ENCODE peak calls at places on chromosomes 3 and 15, in eight cellular contexts. Q, O, C, N, E, W, U and F are unnamed samples.

GRCh38 chr3:49454457-49454856 is 15.6 kb upstream of the DAG1 start:
- DNase-seq in U (no peak), E (no peak), W (no peak), N (no peak), O (no peak), Q (peak), C (no peak), F (no peak)

GRCh38 chr3:58414538-58415197 is 19.0 kb downstream of the PDHB start:
- DNase-seq in U (no peak), Q (peak), W (peak), E (no peak), C (no peak), O (no peak), N (peak), F (no peak)

GRCh38 chr3:12993022-12993622 is 80.1 kb downstream of the IQSEC1 start:
- DNase-seq in C (no peak), W (peak), U (no peak), O (no peak), N (peak), Q (peak), E (no peak), F (no peak)

GRCh38 chr3:142523921-142524566 is 54.5 kb downstream of the ATR start:
- DNase-seq in W (no peak), C (no peak), O (no peak), U (no peak), N (no peak), E (no peak), Q (peak), F (no peak)

GRCh38 chr3:20040476-20041196 is 390 bp downstream of the KAT2B start:
- DNase-seq in Q (peak), N (peak), W (peak), O (peak), E (peak), C (no peak), U (peak), F (no peak)

GRCh38 chr3:116552261-116552660 is 107.0 kb upstream of the LSAMP start:
- DNase-seq in Q (peak), N (no peak), W (no peak), U (no peak), E (no peak), C (no peak), O (no peak), F (no peak)

GRCh38 chr3:177893321-177893720 is 642.9 kb upstream of the KCNMB2 start:
- DNase-seq in N (no peak), C (no peak), E (no peak), U (no peak), Q (no peak), O (no peak), W (peak), F (no peak)

GRCh38 chr3:17313746-17314145 is 428.7 kb downstream of the TBC1D5 start:
- DNase-seq in W (no peak), U (no peak), N (no peak), Q (no peak), C (no peak), E (no peak), O (no peak), F (no peak)

GRCh38 chr3:107235193-107235922 is 141.9 kb upstream of the CCDC54 start:
- DNase-seq in O (no peak), U (no peak), W (peak), Q (no peak), C (no peak), N (no peak), E (no peak), F (no peak)

GRCh38 chr15:101133751-101134261 is 118.0 kb downstream of the CHSY1 start:
- DNase-seq in W (no peak), E (no peak), N (no peak), O (no peak), C (no peak), Q (no peak), U (no peak), F (no peak)

GRCh38 chr15:77611767-77612166 is 20.9 kb downstream of the LINGO1 start:
- DNase-seq in O (no peak), N (peak), C (no peak), W (no peak), E (no peak), U (no peak), Q (no peak), F (no peak)

GRCh38 chr3:160126761-160127160 is 98.5 kb upstream of the C3orf80 start:
- DNase-seq in N (no peak), O (no peak), Q (no peak), U (no peak), C (no peak), W (no peak), E (no peak), F (no peak)

GRCh38 chr15:68385240-68385561 is 46.8 kb downstream of the ITGA11 start:
- DNase-seq in Q (no peak), E (peak), N (peak), U (peak), O (no peak), W (no peak), C (no peak), F (no peak)

GRCh38 chr15:57696146-57696545 is 10.4 kb upstream of the POLR2M start:
- DNase-seq in O (no peak), U (no peak), W (no peak), N (no peak), Q (no peak), E (no peak), C (no peak), F (no peak)

GRCh38 chr3:5186854-5187151 is 704 bp upstream of the EDEM1 start:
- DNase-seq in E (no peak), C (no peak), U (no peak), Q (peak), N (no peak), W (peak), O (no peak), F (no peak)

GRCh38 chr3:125157183-125157582 is 55.4 kb downstream of the SLC12A8 start:
- DNase-seq in Q (no peak), U (no peak), W (no peak), C (no peak), O (no peak), N (no peak), E (no peak), F (no peak)

GRCh38 chr3:153960701-153961100 is 160.5 kb upstream of the ARHGEF26 start:
- DNase-seq in Q (no peak), U (no peak), C (no peak), E (no peak), O (no peak), N (no peak), W (no peak), F (no peak)

GRCh38 chr15:96947830-96948229 is 617.3 kb downstream of the NR2F2 start:
- DNase-seq in C (no peak), O (no peak), E (no peak), W (no peak), Q (peak), U (no peak), N (no peak), F (no peak)

GRCh38 chr3:187979543-187979942 is 174.4 kb upstream of the LPP start:
- DNase-seq in U (no peak), C (no peak), O (no peak), W (no peak), N (no peak), Q (no peak), E (no peak), F (no peak)

DNA sequence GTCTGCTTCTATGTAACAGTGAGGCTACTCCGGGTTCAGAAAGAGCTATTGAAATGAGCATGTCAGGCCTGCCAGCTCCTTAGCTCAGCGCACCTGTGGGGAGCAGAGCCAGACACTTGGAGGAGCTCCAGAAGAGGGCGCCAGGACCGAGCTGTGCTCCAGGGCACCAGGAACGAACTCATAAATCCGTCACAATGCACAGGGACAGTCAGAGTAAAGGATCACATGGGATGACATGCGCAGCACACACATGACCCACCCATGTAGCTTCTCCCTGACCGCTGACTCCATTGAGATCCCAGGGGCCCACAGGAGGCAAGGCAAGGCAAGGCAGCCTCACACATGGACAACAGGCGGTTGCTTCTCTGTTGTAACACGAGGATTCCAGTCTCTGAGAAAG is 26.0 kb upstream of the GNB5 start:
- DNase-seq in W (no peak), E (no peak), U (peak), Q (peak), O (peak), C (no peak), N (peak), F (no peak)
- TF ChIP-seq CTCF in W (no peak), E (no peak), U (no peak), Q (no peak), O (no peak), C (no peak), N (no peak), F (no peak)

GRCh38 chr3:69690-70089 is 126.9 kb upstream of the CHL1 start:
- DNase-seq in W (no peak), C (no peak), Q (no peak), N (no peak), U (no peak), O (no peak), E (no peak), F (no peak)
- H3K4me3 ChIP-seq in W (no peak), C (no peak), Q (no peak), N (no peak), U (no peak), O (no peak), E (no peak), F (no peak)

GRCh38 chr3:112974178-112974517 is 755 bp downstream of the CD200R1 start:
- DNase-seq in C (no peak), Q (no peak), O (no peak), W (no peak), E (no peak), N (no peak), U (no peak), F (no peak)
- TF ChIP-seq CTCF in C (no peak), Q (no peak), O (no peak), W (no peak), E (no peak), N (no peak), U (no peak), F (no peak)

GRCh38 chr3:46812237-46812791 is 50.9 kb downstream of the MYL3 start:
- DNase-seq in E (peak), Q (peak), C (no peak), W (peak), O (peak), U (peak), N (peak), F (no peak)
- H3K4me3 ChIP-seq in E (peak), Q (no peak), C (peak), W (peak), O (peak), U (no peak), N (peak), F (no peak)

DNA sequence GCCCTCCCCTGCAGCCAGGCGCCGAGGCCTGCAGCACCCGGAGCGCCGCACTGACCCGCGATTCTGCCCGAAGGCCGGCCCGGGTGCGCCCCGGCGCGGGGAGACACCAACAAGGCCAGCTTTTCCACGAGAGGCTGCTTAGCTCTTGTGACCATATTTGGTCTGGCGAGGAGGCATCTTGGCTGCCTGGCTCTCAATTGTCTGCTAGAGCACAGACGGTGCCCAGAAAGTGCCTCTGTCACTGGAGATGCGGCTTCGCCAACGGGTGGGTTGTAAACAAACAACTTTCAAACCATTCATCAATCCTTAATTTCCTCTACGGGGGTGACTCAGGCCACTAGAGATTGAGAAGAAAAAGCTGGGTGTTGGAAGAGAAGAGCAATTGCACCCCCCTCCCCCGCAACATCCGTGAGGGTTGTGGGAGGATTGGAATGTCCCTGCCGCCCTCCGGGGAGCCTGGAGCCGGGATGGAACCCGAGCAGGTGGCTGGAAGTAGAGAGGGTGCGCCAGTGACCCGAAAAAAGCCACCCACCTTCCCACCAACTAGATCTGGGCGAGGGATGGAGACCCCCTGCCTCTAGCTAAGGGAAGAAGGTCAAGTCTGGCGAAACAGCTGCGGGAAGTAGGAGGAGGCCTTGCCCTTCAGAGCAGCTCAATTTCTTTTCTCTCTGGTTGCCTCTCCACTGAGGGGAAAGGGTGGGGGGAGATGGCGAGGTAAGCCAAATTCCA is 783 bp upstream of the WWTR1 start:
- DNase-seq in O (peak), Q (peak), W (peak), U (peak), E (peak), C (peak), N (peak), F (no peak)
- TF ChIP-seq CTCF in O (no peak), Q (peak), W (no peak), U (no peak), E (peak), C (peak), N (no peak), F (no peak)

GRCh38 chr3:123818324-123818920 is 65.7 kb downstream of the MYLK start:
- DNase-seq in W (no peak), O (no peak), U (no peak), Q (no peak), N (no peak), E (no peak), C (no peak), F (no peak)

GRCh38 chr3:123818921-123819429 is 65.2 kb downstream of the MYLK start:
- DNase-seq in O (no peak), U (no peak), N (no peak), W (peak), Q (no peak), C (no peak), E (no peak), F (no peak)

GRCh38 chr3:123817413-123817812 is 66.7 kb downstream of the MYLK start:
- DNase-seq in N (no peak), U (no peak), C (no peak), Q (no peak), W (no peak), E (no peak), O (no peak), F (no peak)

GRCh38 chr3:123821920-123822319 is 62.2 kb downstream of the MYLK start:
- DNase-seq in O (no peak), U (no peak), N (no peak), W (no peak), Q (no peak), E (no peak), C (no peak), F (no peak)

DNA sequence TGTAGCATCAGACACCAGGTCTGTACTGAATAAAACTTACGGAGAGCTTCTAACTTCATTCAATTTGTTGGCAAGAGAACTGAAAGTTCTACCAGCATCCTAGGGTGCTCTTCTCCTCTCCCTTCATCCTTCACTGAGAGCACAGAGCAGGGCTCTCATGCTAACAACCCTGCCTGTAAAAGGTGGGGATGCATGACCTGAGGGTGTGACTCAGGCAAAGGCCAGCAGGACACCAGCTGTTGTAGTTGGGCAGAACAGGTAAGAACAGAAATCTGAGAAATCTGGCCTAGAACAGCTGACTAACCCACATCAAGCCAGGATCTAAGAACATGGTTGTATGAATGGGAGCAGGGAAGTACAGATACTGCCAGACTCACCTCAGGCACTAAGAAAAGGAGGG is 64.2 kb downstream of the MYLK start:
- DNase-seq in U (no peak), W (no peak), Q (no peak), O (no peak), N (no peak), C (no peak), E (no peak), F (no peak)
- H3K4me3 ChIP-seq in U (no peak), W (no peak), Q (no peak), O (no peak), N (no peak), C (no peak), E (no peak), F (no peak)